ENCODE peak calls at places on chromosomes 13 and 19, in eight cellular contexts. Z is dorsolateral prefrontal cortex; V is Calu3; L is hippocampal formation; G is activated CD8-positive, alpha-beta memory T cell treated with anti-CD3 and anti-CD28 coated beads for 1 hour; N is ELR; F is activated CD4-positive, CD25-positive, alpha-beta regulatory T cell treated with anti-CD3 and anti-CD28 coated beads, Interleukin-2, amount 50 U/mL, for 16 hours; R is stimulated activated CD4-positive, alpha-beta T cell treated with anti-CD3 and anti-CD28 coated beads, Interleukin-4, amount 100 ng/mL, for 24 hours. O is an unnamed sample.

GRCh38 chr19:51195616-51196015 is 29.3 kb upstream of the CD33 start:
- DNase-seq in V (no peak), R (no peak), L (no peak), F (no peak), N (no peak), Z (no peak), G (no peak), O (no peak)

GRCh38 chr19:32041681-32042292 is 303.6 kb upstream of the ZNF507 start:
- DNase-seq in N (peak; percentile 7), L (peak; percentile 36), R (no peak), G (no peak), V (no peak), F (no peak), Z (no peak), O (peak; percentile 2)

GRCh38 chr13:52926971-52927370 is 78.5 kb upstream of the PCDH8 start:
- DNase-seq in Z (no peak), F (no peak), G (no peak), N (no peak), L (no peak), V (no peak), R (no peak), O (peak; percentile 85)

GRCh38 chr19:19064811-19065745 is 1.3 kb downstream of the SLC25A42 start:
- DNase-seq in R (peak; percentile 45), G (no peak), V (peak; percentile 4), Z (no peak), F (no peak), L (no peak), N (peak; percentile 23), O (no peak)

GRCh38 chr13:113746671-113747070 is 12.4 kb upstream of the TMEM255B start:
- DNase-seq in R (no peak), F (no peak), Z (peak; percentile 12), G (no peak), L (no peak), N (no peak), V (no peak), O (no peak)

GRCh38 chr13:84658881-84659661 is 776.8 kb upstream of the SLITRK1 start:
- DNase-seq in G (no peak), R (no peak), L (no peak), F (no peak), V (no peak), Z (no peak), N (peak; percentile 50), O (no peak)

GRCh38 chr19:38134538-38135149 is 89.4 kb downstream of the DPF1 start:
- DNase-seq in V (peak; percentile 44), N (peak; percentile 63), F (no peak), G (peak; percentile 5), R (peak; percentile 31), Z (no peak), L (no peak), O (peak; percentile 62)

GRCh38 chr19:48874309-48875135 is 2.3 kb downstream of the PPP1R15A start:
- DNase-seq in R (peak; percentile 19), F (no peak), N (peak; percentile 93), Z (no peak), V (no peak), G (no peak), L (no peak), O (peak; percentile 69)

GRCh38 chr13:71613347-71613746 is 253.7 kb downstream of the DACH1 start:
- DNase-seq in L (no peak), N (no peak), R (no peak), G (no peak), Z (no peak), V (no peak), F (no peak), O (no peak)

GRCh38 chr19:56949651-56950050 is 109.1 kb upstream of the PEG3 start:
- DNase-seq in Z (no peak), V (no peak), R (no peak), F (no peak), N (no peak), L (no peak), G (no peak), O (no peak)

GRCh38 chr13:48653074-48654054 is at the start of gene CYSLTR2:
- DNase-seq in V (no peak), L (no peak), N (peak; percentile 35), G (no peak), Z (no peak), R (peak; percentile 10), F (peak; percentile 8), O (no peak)

GRCh38 chr13:31929031-31929770 is 102.4 kb upstream of the FRY start:
- DNase-seq in V (no peak), Z (no peak), N (peak; percentile 5), G (no peak), F (no peak), L (no peak), R (no peak), O (no peak)

GRCh38 chr13:25836709-25837316 is 215.0 kb downstream of the SHISA2 start:
- DNase-seq in G (no peak), R (no peak), L (no peak), F (no peak), V (no peak), Z (no peak), N (no peak), O (peak; percentile 92)

GRCh38 chr13:38167164-38167822 is 182.4 kb upstream of the UFM1 start:
- DNase-seq in N (no peak), G (no peak), L (no peak), F (no peak), R (no peak), Z (no peak), V (no peak), O (no peak)

GRCh38 chr13:51919531-51919930 is 57.8 kb downstream of the CCDC70 start:
- DNase-seq in N (no peak), F (no peak), Z (no peak), R (no peak), L (no peak), V (no peak), G (no peak), O (no peak)

GRCh38 chr19:46056536-46056935 is 15.7 kb upstream of the IGFL4 start:
- DNase-seq in Z (no peak), F (no peak), N (no peak), G (no peak), L (no peak), V (no peak), R (no peak), O (peak; percentile 87)

GRCh38 chr19:16199275-16199932 is 1.7 kb downstream of the AP1M1 start:
- DNase-seq in N (no peak), F (no peak), G (no peak), L (no peak), Z (no peak), V (no peak), R (peak; percentile 3), O (peak; percentile 9)

GRCh38 chr13:65943024-65943423 is 1287.1 kb downstream of the PCDH9 start:
- DNase-seq in L (no peak), R (no peak), V (no peak), F (no peak), Z (no peak), N (no peak), G (no peak), O (no peak)

GRCh38 chr13:99302637-99303505 is 4.3 kb downstream of the GPR183 start:
- DNase-seq in V (no peak), R (no peak), N (no peak), G (no peak), Z (no peak), L (no peak), F (no peak), O (no peak)